ENCODE peak calls at places on chromosome 7, in six cellular contexts. D, T, K, A, F and B are unnamed samples.

GRCh38 chr7:134174797-134175261 is 47.7 kb downstream of the LRGUK start:
- DNase-seq in D (peak; percentile 92), T (no peak), K (no peak), A (no peak), F (no peak), B (no peak)

GRCh38 chr7:105084581-105084980 is 70.6 kb downstream of the KMT2E start:
- DNase-seq in D (no peak), T (no peak), K (no peak), A (no peak), F (no peak), B (no peak)

GRCh38 chr7:112957901-112958300 is 128.7 kb downstream of the GPR85 start:
- DNase-seq in D (no peak), T (no peak), K (no peak), A (no peak), F (no peak), B (no peak)

GRCh38 chr7:155377071-155377836 is 79.6 kb downstream of the INSIG1 start:
- DNase-seq in D (no peak), T (no peak), K (peak; percentile 42), A (no peak), F (no peak), B (no peak)

GRCh38 chr7:140625908-140626868 is 14.4 kb downstream of the DENND2A start:
- DNase-seq in D (peak; percentile 88), T (peak; percentile 46), K (peak; percentile 48), A (peak; percentile 92), F (peak; percentile 91), B (peak; percentile 92)

GRCh38 chr7:146366938-146367337 is 250.3 kb downstream of the CNTNAP2 start:
- DNase-seq in D (peak; percentile 16), T (no peak), K (no peak), A (no peak), F (no peak), B (no peak)

GRCh38 chr7:191105-192034 is 1.0 kb upstream of the FAM20C start:
- DNase-seq in D (peak; percentile 96), T (no peak), K (peak; percentile 37), A (peak; percentile 45), F (no peak), B (no peak)

GRCh38 chr7:155007947-155008346 is 5.0 kb upstream of the PAXIP1 start:
- DNase-seq in D (peak; percentile 2), T (no peak), K (peak; percentile 69), A (no peak), F (no peak), B (no peak)

GRCh38 chr7:24797270-24797669 is 40.0 kb upstream of the GSDME start:
- DNase-seq in D (peak; percentile 24), T (no peak), K (no peak), A (no peak), F (no peak), B (no peak)

GRCh38 chr7:103689262-103689661 is 243.3 kb upstream of the SLC26A5 start:
- DNase-seq in D (no peak), T (no peak), K (no peak), A (no peak), F (no peak), B (no peak)

GRCh38 chr7:156152380-156152779 is 340.1 kb upstream of the SHH start:
- DNase-seq in D (no peak), T (no peak), K (no peak), A (no peak), F (no peak), B (no peak)

GRCh38 chr7:217781-218180 is 25.4 kb downstream of the FAM20C start:
- DNase-seq in D (no peak), T (peak; percentile 65), K (no peak), A (no peak), F (no peak), B (no peak)

GRCh38 chr7:135980665-135981180 is 3.6 kb upstream of the MTPN start:
- DNase-seq in D (peak; percentile 90), T (no peak), K (no peak), A (no peak), F (no peak), B (peak; percentile 56)

GRCh38 chr7:83936056-83936703 is 258.4 kb downstream of the SEMA3A start:
- DNase-seq in D (peak; percentile 77), T (no peak), K (peak; percentile 78), A (peak; percentile 18), F (no peak), B (peak; percentile 43)

GRCh38 chr7:923108-924041 is 31.1 kb downstream of the ADAP1 start:
- DNase-seq in D (peak; percentile 44), T (peak; percentile 77), K (no peak), A (peak; percentile 66), F (peak; percentile 62), B (peak; percentile 88)

GRCh38 chr7:17384400-17384799 is 85.9 kb downstream of the AHR start:
- DNase-seq in D (no peak), T (no peak), K (no peak), A (no peak), F (no peak), B (no peak)

GRCh38 chr7:41328544-41328943 is 374.3 kb downstream of the INHBA start:
- DNase-seq in D (peak; percentile 55), T (no peak), K (no peak), A (no peak), F (no peak), B (no peak)

GRCh38 chr7:36011588-36011965 is 141.5 kb upstream of the EEPD1 start:
- DNase-seq in D (no peak), T (no peak), K (peak; percentile 5), A (no peak), F (no peak), B (no peak)

GRCh38 chr7:155533120-155533826 is 13.1 kb downstream of the CNPY1 start:
- DNase-seq in D (peak; percentile 25), T (peak; percentile 85), K (peak; percentile 54), A (no peak), F (peak; percentile 26), B (peak; percentile 63)

GRCh38 chr7:36236073-36236472 is 83.0 kb downstream of the EEPD1 start:
- DNase-seq in D (no peak), T (peak; percentile 87), K (no peak), A (no peak), F (no peak), B (no peak)

GRCh38 chr7:2967705-2968104 is 76.0 kb downstream of the CARD11 start:
- DNase-seq in D (no peak), T (no peak), K (no peak), A (no peak), F (no peak), B (peak; percentile 25)

GRCh38 chr7:115356139-115356746 is 434.3 kb downstream of the MDFIC start:
- DNase-seq in D (peak; percentile 64), T (no peak), K (peak; percentile 26), A (no peak), F (no peak), B (no peak)

GRCh38 chr7:116805100-116805544 is 57.3 kb upstream of the CAPZA2 start:
- DNase-seq in D (peak; percentile 76), T (no peak), K (no peak), A (no peak), F (no peak), B (no peak)

GRCh38 chr7:81761821-81762220 is 8.0 kb downstream of the HGF start:
- DNase-seq in D (no peak), T (no peak), K (peak; percentile 69), A (no peak), F (no peak), B (no peak)
- H3K4me1 ChIP-seq in D (peaks cover 10% of the 10 kb centered on the region), T (no peaks in the 10 kb centered on the region), K (peaks cover 13% of the 10 kb centered on the region), A (no peaks in the 10 kb centered on the region), F (no peaks in the 10 kb centered on the region), B (peaks cover 3% of the 10 kb centered on the region)

GRCh38 chr7:157348548-157348947 is 11.7 kb downstream of the DNAJB6 start:
- DNase-seq in D (no peak), T (no peak), K (no peak), A (no peak), F (no peak), B (no peak)
- H3K27ac ChIP-seq in D (no peak overlapping the region), T (no peak overlapping the region), K (no peak overlapping the region), A (peak overlapping the region; percentile 43), F (no peak overlapping the region), B (no peak overlapping the region)

GRCh38 chr7:100882201-100882600 is 7.3 kb downstream of the SRRT start:
- DNase-seq in D (no peak), T (no peak), K (no peak), A (no peak), F (no peak), B (no peak)

GRCh38 chr7:100884741-100885439 is 4.6 kb downstream of the UFSP1 start:
- DNase-seq in D (no peak), T (no peak), K (no peak), A (no peak), F (no peak), B (no peak)

GRCh38 chr7:100881136-100881535 is 6.2 kb downstream of the SRRT start:
- DNase-seq in D (no peak), T (no peak), K (no peak), A (no peak), F (no peak), B (no peak)

GRCh38 chr7:100880645-100881044 is 5.7 kb downstream of the SRRT start:
- DNase-seq in D (no peak), T (no peak), K (no peak), A (no peak), F (no peak), B (no peak)

DNA sequence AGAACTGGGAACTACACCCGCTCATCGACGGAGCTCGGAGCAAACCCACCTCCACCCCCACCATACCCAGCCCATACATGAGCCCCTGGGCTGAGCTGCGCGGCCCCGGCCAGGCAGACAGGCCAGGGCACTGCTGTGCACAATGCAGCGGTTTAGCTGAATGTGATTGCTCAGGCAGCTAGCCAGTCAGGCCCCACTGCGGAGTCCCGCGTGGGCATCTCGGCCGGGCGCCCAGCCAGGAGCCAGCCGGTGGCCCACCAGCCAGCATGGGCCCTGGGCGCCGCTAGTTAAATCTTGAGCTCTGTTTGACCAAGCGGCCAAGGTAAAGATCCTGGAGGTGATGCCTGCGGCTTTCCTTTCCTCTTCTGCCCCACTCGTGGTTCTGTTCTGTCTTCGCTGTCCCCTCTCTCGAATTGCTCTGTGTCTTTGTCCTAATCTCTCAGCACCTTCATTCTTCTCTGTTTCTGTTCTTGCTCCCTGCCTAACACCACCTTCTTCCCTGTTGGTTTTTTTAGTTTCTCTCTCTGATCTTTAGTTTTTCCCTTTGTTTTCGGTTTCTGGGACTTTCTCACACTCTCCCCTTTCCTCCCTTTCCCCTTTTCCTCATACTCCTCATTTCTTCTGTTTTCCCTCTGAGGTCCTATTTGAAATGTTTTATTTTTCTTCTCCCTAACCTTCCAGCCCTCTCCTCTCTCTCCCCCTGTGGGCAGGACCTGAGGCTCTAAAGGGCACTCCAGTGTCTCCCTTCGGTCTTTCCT is 6.6 kb downstream of the UFSP1 start:
- DNase-seq in D (no peak), T (no peak), K (no peak), A (no peak), F (no peak), B (no peak)
- H3K36me3 ChIP-seq in D (peaks cover 51% of the 10 kb centered on the region), T (peaks cover 97% of the 10 kb centered on the region), K (peaks cover 5% of the 10 kb centered on the region), A (peaks cover 87% of the 10 kb centered on the region), F (peaks cover 96% of the 10 kb centered on the region), B (peaks cover 72% of the 10 kb centered on the region)

DNA sequence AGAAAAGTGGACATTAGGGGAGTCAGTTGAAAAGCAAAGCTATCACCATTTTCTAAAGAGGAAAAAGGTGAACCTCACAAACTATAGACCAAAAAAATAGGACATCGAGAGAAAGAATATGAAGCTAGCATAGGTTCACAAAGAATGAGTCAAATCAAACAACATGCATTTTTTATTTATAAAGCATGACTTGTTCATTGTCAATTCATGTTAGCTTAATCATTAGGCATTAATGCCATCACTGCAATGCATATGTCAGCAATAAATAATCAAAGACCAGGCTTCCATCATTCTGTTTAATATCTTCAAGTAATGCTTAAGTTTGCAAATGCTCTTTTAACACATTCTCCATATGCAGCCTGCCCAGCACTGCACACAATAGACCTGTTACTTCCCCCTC is 8.9 kb upstream of the MAGI2 start:
- DNase-seq in D (no peak), T (no peak), K (no peak), A (no peak), F (no peak), B (no peak)
- H3K4me1 ChIP-seq in D (peaks cover 35% of the 10 kb centered on the region), T (no peaks in the 10 kb centered on the region), K (no peaks in the 10 kb centered on the region), A (peaks cover 10% of the 10 kb centered on the region), F (peaks cover 14% of the 10 kb centered on the region), B (peaks cover 7% of the 10 kb centered on the region)